ENCODE peak calls at places on chromosomes 4 and X, in eight cellular contexts. R is tibial artery, P is MM.1S, U is right lobe of liver, M is IMR-90, N is WERI-Rb-1, X is A549, Y is uterus. L is an unnamed sample.

GRCh38 chrX:54494166-54494969 is 1.7 kb downstream of the FGD1 start:
- DNase-seq in R (no peak), P (no peak), U (no peak), M (no peak), N (no peak), X (no peak), Y (no peak), L (no peak)

GRCh38 chr4:119136541-119136940 is 909 bp downstream of the MYOZ2 start:
- DNase-seq in R (no peak), P (no peak), U (no peak), M (peak), N (no peak), X (no peak), Y (no peak), L (no peak)

GRCh38 chrX:78673256-78673655 is 14.1 kb upstream of the RTL3 start:
- DNase-seq in R (no peak), P (no peak), U (no peak), M (no peak), N (no peak), X (no peak), Y (peak), L (no peak)

GRCh38 chrX:103536071-103536470 is 16.8 kb upstream of the RAB40A start:
- DNase-seq in R (no peak), P (no peak), U (no peak), M (no peak), N (no peak), X (no peak), Y (no peak), L (no peak)

GRCh38 chr4:152045397-152045780 is 284.6 kb upstream of the GATB start:
- DNase-seq in R (no peak), P (no peak), U (no peak), M (no peak), N (no peak), X (no peak), Y (no peak), L (no peak)

GRCh38 chr4:168604496-168605373 is 107.9 kb downstream of the PALLD start:
- DNase-seq in R (no peak), P (no peak), U (no peak), M (peak), N (no peak), X (no peak), Y (peak), L (peak)

GRCh38 chr4:6889101-6889735 is 20.4 kb upstream of the TBC1D14 start:
- DNase-seq in R (no peak), P (no peak), U (no peak), M (no peak), N (no peak), X (no peak), Y (no peak), L (no peak)

GRCh38 chr4:169342906-169343560 is 72.3 kb upstream of the SH3RF1 start:
- DNase-seq in R (no peak), P (no peak), U (no peak), M (peak), N (no peak), X (no peak), Y (no peak), L (no peak)

GRCh38 chr4:59135248-59135802 is 2025.1 kb upstream of the IGFBP7 start:
- DNase-seq in R (no peak), P (no peak), U (no peak), M (no peak), N (no peak), X (no peak), Y (no peak), L (no peak)

GRCh38 chr4:14092741-14093140 is 465.2 kb upstream of the BOD1L1 start:
- DNase-seq in R (no peak), P (no peak), U (no peak), M (no peak), N (no peak), X (no peak), Y (no peak), L (no peak)

GRCh38 chr4:69708211-69708610 is 52.2 kb downstream of the SULT1B1 start:
- DNase-seq in R (no peak), P (no peak), U (no peak), M (no peak), N (no peak), X (no peak), Y (no peak), L (no peak)

GRCh38 chr4:90540536-90540935 is 413.3 kb downstream of the CCSER1 start:
- DNase-seq in R (no peak), P (no peak), U (no peak), M (no peak), N (no peak), X (no peak), Y (no peak), L (no peak)

GRCh38 chr4:53591372-53591892 is at the start of gene LNX1:
- DNase-seq in R (no peak), P (peak), U (peak), M (no peak), N (no peak), X (no peak), Y (no peak), L (no peak)

GRCh38 chr4:156294577-156294976 is 340.9 kb upstream of the CTSO start:
- DNase-seq in R (no peak), P (peak), U (no peak), M (peak), N (peak), X (no peak), Y (no peak), L (no peak)

GRCh38 chr4:15034071-15034764 is 31.9 kb downstream of the CPEB2 start:
- DNase-seq in R (no peak), P (no peak), U (no peak), M (peak), N (no peak), X (no peak), Y (no peak), L (no peak)

GRCh38 chrX:4876268-4876667 is 1162.8 kb upstream of the PRKX start:
- DNase-seq in R (no peak), P (no peak), U (no peak), M (no peak), N (no peak), X (no peak), Y (no peak), L (no peak)

GRCh38 chr4:123616970-123617392 is 220.4 kb downstream of the SPRY1 start:
- DNase-seq in R (peak), P (no peak), U (peak), M (no peak), N (no peak), X (no peak), Y (peak), L (peak)

GRCh38 chrX:151825927-151826471 is 86.7 kb upstream of the MAGEA4 start:
- DNase-seq in R (peak), P (no peak), U (no peak), M (peak), N (no peak), X (peak), Y (peak), L (no peak)

GRCh38 chr4:86818845-86819244 is 30.3 kb downstream of the SLC10A6 start:
- DNase-seq in R (no peak), P (no peak), U (no peak), M (no peak), N (no peak), X (no peak), Y (no peak), L (no peak)

GRCh38 chr4:140595065-140595464 is 26.3 kb upstream of the UCP1 start:
- DNase-seq in R (no peak), P (peak), U (no peak), M (peak), N (peak), X (peak), Y (no peak), L (no peak)

GRCh38 chrX:27976284-27976683 is 5.0 kb downstream of the DCAF8L1 start:
- DNase-seq in R (no peak), P (no peak), U (no peak), M (no peak), N (no peak), X (no peak), Y (no peak), L (no peak)

GRCh38 chr4:95548738-95549245 is at the start of gene UNC5C:
- DNase-seq in R (peak), P (no peak), U (peak), M (no peak), N (peak), X (no peak), Y (peak), L (peak)

GRCh38 chr4:131459430-131460101 is 1689.5 kb upstream of the PCDH10 start:
- DNase-seq in R (no peak), P (peak), U (no peak), M (no peak), N (no peak), X (no peak), Y (no peak), L (no peak)

GRCh38 chrX:149757206-149758067 is 16.4 kb upstream of the HSFX1 start:
- DNase-seq in R (no peak), P (no peak), U (no peak), M (no peak), N (no peak), X (no peak), Y (no peak), L (no peak)

GRCh38 chr4:122826596-122827257 is at the start of gene FGF2:
- DNase-seq in R (peak), P (peak), U (peak), M (peak), N (peak), X (peak), Y (peak), L (peak)

GRCh38 chrX:10017866-10018265 is 50.7 kb downstream of the CLDN34 start:
- DNase-seq in R (no peak), P (no peak), U (no peak), M (peak), N (no peak), X (peak), Y (no peak), L (no peak)

GRCh38 chrX:10265775-10266174 is 109.0 kb downstream of the CLCN4 start:
- DNase-seq in R (no peak), P (no peak), U (no peak), M (no peak), N (no peak), X (no peak), Y (no peak), L (no peak)

GRCh38 chr4:142238589-142238988 is 602.2 kb downstream of the IL15 start:
- DNase-seq in R (no peak), P (no peak), U (no peak), M (peak), N (no peak), X (no peak), Y (no peak), L (no peak)

GRCh38 chr4:153651041-153651960 is 32.8 kb upstream of the TLR2 start:
- DNase-seq in R (peak), P (no peak), U (peak), M (no peak), N (no peak), X (no peak), Y (no peak), L (peak)

GRCh38 chr4:107834241-107834856 is 9.6 kb downstream of the SGMS2 start:
- DNase-seq in R (no peak), P (no peak), U (no peak), M (no peak), N (no peak), X (no peak), Y (no peak), L (no peak)

DNA sequence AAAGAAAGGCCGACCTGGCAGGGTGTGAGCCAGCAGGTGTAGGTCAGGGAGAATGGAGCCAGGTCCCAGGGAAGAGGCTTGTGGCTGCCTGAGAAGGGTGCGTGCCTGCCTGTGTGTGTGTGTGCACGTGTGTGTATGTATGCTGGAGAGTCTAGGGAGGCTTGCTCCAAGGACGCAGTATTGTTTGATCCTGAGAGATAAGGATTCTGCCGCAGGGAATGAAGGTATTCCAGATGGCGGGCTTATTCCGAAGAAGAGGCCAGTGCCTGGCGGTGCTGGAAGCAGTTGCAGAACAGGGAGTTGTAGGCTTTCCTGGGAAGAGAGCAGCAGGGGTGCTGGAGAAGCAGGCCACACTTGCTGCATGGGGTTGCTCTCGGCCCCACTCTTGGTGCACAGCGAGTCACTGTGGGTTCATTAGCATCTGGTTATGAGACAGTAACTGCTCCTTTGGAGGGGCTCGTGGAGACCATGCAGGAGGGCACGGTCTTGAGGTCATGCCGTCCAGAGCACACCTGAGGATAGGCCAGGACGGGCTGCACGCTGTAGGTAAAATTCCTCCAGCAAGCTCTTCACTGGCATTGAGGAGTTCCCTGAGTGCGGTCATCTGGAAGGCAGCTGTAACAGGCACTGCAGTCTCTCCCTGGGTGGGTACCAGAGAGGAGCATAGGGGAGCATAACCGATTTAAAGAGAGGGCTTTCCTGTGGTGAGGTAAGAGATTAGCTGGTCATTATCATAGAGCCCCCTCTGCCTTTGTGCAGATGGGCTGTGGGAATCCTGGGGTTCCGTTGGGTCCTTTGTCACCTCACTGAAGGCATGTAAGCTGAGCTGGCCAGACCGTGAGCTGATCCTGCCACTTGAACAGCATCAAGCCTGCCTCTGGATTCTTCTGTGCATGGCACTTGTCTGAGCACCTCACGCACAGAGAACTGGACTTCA is 29.9 kb upstream of the MSANTD1 start:
- DNase-seq in R (no peak), P (no peak), U (no peak), M (no peak), N (no peak), X (no peak), Y (no peak), L (no peak)
- H3K27ac ChIP-seq in R (no peak), P (no peak), U (no peak), M (no peak), N (no peak), X (no peak), Y (no peak), L (no peak)

GRCh38 chr4:128292349-128292748 is 4.7 kb upstream of the PGRMC2 start:
- DNase-seq in R (no peak), P (no peak), U (no peak), M (no peak), N (no peak), X (no peak), Y (no peak), L (no peak)
- TF ChIP-seq CTCF in R (no peak), P (no peak), U (no peak), M (no peak), N (no peak), X (no peak), Y (no peak), L (no peak)

GRCh38 chrX:41799661-41800060 is 75.7 kb downstream of the GPR82 start:
- DNase-seq in R (no peak), P (no peak), U (no peak), M (no peak), N (no peak), X (no peak), Y (no peak), L (no peak)
- H3K27ac ChIP-seq in R (no peak), P (no peak), U (no peak), M (no peak), N (no peak), X (no peak), Y (no peak), L (no peak)

GRCh38 chr4:161704653-161705052 is 459.1 kb downstream of the FSTL5 start:
- DNase-seq in R (no peak), P (no peak), U (no peak), M (no peak), N (peak), X (no peak), Y (no peak), L (no peak)
- TF ChIP-seq CTCF in R (no peak), P (no peak), U (no peak), M (no peak), N (peak), X (no peak), Y (no peak), L (no peak)

DNA sequence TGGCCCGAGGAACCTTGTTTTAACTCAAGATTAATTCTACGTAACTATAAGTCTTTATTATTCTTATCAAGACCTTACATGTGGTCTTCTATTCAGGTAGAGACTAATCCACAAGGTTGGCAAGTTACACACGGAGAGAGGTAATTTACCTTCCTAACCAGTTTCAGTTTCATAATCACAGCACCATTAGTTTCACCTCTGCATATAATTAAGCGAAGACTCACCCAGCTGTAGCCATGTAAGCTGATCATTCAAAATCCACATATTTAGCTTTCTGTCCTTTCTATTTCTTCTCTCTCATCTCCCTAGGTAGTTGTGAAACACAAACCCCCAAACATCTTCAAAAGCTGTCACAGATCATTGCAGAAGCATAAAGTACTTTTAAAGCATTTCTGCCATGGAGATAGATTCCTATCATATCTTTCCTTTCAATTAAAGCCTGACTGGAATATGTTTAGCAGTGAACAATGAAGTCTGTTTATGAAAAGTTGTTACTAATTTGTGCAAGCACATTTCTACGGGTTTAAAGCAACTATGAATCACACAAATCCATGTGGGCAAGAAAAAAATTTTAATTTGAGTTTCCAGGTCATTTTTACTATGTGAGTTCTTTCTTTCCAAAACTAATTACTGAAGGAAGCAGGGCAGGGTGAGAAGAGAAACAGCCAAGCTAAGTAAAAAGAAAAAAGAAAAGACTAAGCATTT is 78.4 kb downstream of the BTC start:
- DNase-seq in R (no peak), P (peak), U (no peak), M (no peak), N (no peak), X (no peak), Y (no peak), L (no peak)
- H3K27ac ChIP-seq in R (no peak), P (peak), U (no peak), M (no peak), N (no peak), X (no peak), Y (no peak), L (no peak)

GRCh38 chr4:146513548-146513947 is 8.2 kb downstream of the SLC10A7 start:
- DNase-seq in R (no peak), P (no peak), U (no peak), M (no peak), N (no peak), X (no peak), Y (no peak), L (no peak)

GRCh38 chr4:146507607-146508006 is 14.1 kb downstream of the SLC10A7 start:
- DNase-seq in R (no peak), P (no peak), U (no peak), M (peak), N (no peak), X (no peak), Y (no peak), L (no peak)

GRCh38 chr4:146508229-146508939 is 13.4 kb downstream of the SLC10A7 start:
- DNase-seq in R (no peak), P (no peak), U (no peak), M (no peak), N (no peak), X (no peak), Y (no peak), L (no peak)

GRCh38 chr4:146511381-146511780 is 10.4 kb downstream of the SLC10A7 start:
- DNase-seq in R (no peak), P (no peak), U (no peak), M (no peak), N (no peak), X (no peak), Y (no peak), L (no peak)

GRCh38 chr4:146510942-146511341 is 10.8 kb downstream of the SLC10A7 start:
- DNase-seq in R (no peak), P (no peak), U (no peak), M (no peak), N (no peak), X (no peak), Y (no peak), L (no peak)
- TF ChIP-seq CTCF in R (no peak), P (no peak), U (no peak), M (no peak), N (no peak), X (no peak), Y (no peak), L (no peak)

DNA sequence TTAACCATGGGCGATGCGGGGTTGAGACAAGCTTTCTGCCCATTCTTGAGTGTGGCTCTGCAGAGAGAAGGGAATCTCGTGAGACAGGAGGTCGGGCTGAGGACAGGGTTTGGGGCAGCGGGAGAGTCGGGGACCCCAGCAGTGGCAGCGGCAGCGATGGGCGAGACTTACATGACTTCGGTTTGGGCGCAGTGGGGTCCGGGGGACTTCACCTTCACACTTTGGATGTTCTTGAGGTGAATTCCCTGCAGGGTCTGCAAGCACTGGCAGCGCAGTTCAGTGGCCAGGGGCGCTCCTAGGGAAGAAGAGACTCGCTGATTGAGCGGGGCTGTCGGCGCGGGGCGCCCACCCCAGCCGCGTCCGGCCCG is 383 bp downstream of the CXCL2 start:
- DNase-seq in R (no peak), P (no peak), U (peak), M (no peak), N (peak), X (no peak), Y (peak), L (peak)
- H3K27ac ChIP-seq in R (peak), P (no peak), U (peak), M (peak), N (no peak), X (peak), Y (peak), L (peak)